ENCODE peak calls at places on chromosomes 16 and 17, in six cellular contexts. A is stimulated activated CD8-positive, alpha-beta memory T cell treated with anti-CD3 and anti-CD28 coated beads, Interleukin-4, amount 100 ng/mL, for 1 hour; U is activated CD4-positive, alpha-beta memory T cell treated with anti-CD3 and anti-CD28 coated beads, Interleukin-2, amount 10 ng/mL, durations not matched to agents 7 days and 5 days; O is NCI-H524; Y is LoVo; J is GM10248. B is an unnamed sample.

GRCh38 chr16:4081577-4082021 is 34.6 kb downstream of the ADCY9 start:
- DNase-seq in A (no peak), U (no peak), O (no peak), Y (no peak), J (no peak), B (no peak)

GRCh38 chr16:4339909-4340308 is 11.2 kb downstream of the PAM16 start:
- DNase-seq in A (no peak), U (no peak), O (peak), Y (no peak), J (no peak), B (no peak)

GRCh38 chr16:14077918-14078317 is 6.8 kb downstream of the MRTFB start:
- DNase-seq in A (no peak), U (no peak), O (no peak), Y (no peak), J (no peak), B (no peak)

GRCh38 chr17:3512512-3513171 is 36.8 kb downstream of the ASPA start:
- DNase-seq in A (no peak), U (no peak), O (no peak), Y (no peak), J (no peak), B (no peak)

GRCh38 chr17:68591583-68591982 is 9.6 kb downstream of the FAM20A start:
- DNase-seq in A (no peak), U (no peak), O (no peak), Y (no peak), J (no peak), B (no peak)

GRCh38 chr16:86064431-86065250 is 165.7 kb downstream of the IRF8 start:
- DNase-seq in A (no peak), U (no peak), O (no peak), Y (no peak), J (no peak), B (no peak)

GRCh38 chr17:4234406-4234805 is 29.4 kb downstream of the ANKFY1 start:
- DNase-seq in A (no peak), U (no peak), O (no peak), Y (no peak), J (no peak), B (no peak)

GRCh38 chr16:53369921-53370320 is 64.3 kb upstream of the RBL2 start:
- DNase-seq in A (no peak), U (no peak), O (no peak), Y (no peak), J (no peak), B (peak)

GRCh38 chr17:77783991-77784820 is 174.3 kb upstream of the TNRC6C start:
- DNase-seq in A (peak), U (peak), O (no peak), Y (no peak), J (peak), B (no peak)

GRCh38 chr16:89335803-89336485 is 118.4 kb downstream of the ZNF778 start:
- DNase-seq in A (no peak), U (no peak), O (no peak), Y (no peak), J (no peak), B (no peak)

GRCh38 chr16:57390635-57391307 is 13.8 kb upstream of the CCL17 start:
- DNase-seq in A (no peak), U (no peak), O (no peak), Y (no peak), J (no peak), B (no peak)

GRCh38 chr16:30010817-30011504 is at the start of gene DOC2A:
- DNase-seq in A (no peak), U (peak), O (peak), Y (no peak), J (no peak), B (no peak)

GRCh38 chr17:19329136-19329535 is 33.4 kb downstream of the B9D1 start:
- DNase-seq in A (no peak), U (no peak), O (no peak), Y (no peak), J (no peak), B (no peak)

B was measured in SIG-M5.